ENCODE peak calls at places on chromosomes 13 and 19, in seven cellular contexts. One of them, this sample, is unnamed.
A peak's percentile ranks its signal among the peaks of the same experiment; 100 is the strongest.

GRCh38 chr19:48997972-48998371 is 4.3 kb downstream of the RUVBL2 start:
- DNase-seq in HCT116: peak; percentile 62
- DNase-seq in HepG2: peak; percentile 73
- DNase-seq in K562: peak; percentile 61
- DNase-seq in SK-N-SH: peak; percentile 69
- DNase-seq in GM12878: no peak
- DNase-seq in H1: no peak
- DNase-seq in this sample: peak; percentile 71

GRCh38 chr13:75161804-75162203 is 320.2 kb downstream of the TBC1D4 start:
- DNase-seq in SK-N-SH: no peak
- DNase-seq in HCT116: no peak
- DNase-seq in K562: no peak
- DNase-seq in GM12878: no peak
- DNase-seq in HepG2: no peak
- DNase-seq in H1: no peak
- DNase-seq in this sample: no peak

GRCh38 chr13:44927953-44928352 is 61.3 kb downstream of the NUFIP1 start:
- DNase-seq in SK-N-SH: no peak
- DNase-seq in H1: no peak
- DNase-seq in HCT116: no peak
- DNase-seq in GM12878: no peak
- DNase-seq in K562: no peak
- DNase-seq in HepG2: no peak
- DNase-seq in this sample: no peak

GRCh38 chr13:46181799-46182490 is at the start of gene LCP1:
- DNase-seq in GM12878: peak; percentile 97
- DNase-seq in HCT116: no peak
- DNase-seq in SK-N-SH: no peak
- DNase-seq in K562: peak; percentile 51
- DNase-seq in HepG2: no peak
- DNase-seq in H1: no peak
- DNase-seq in this sample: no peak

GRCh38 chr19:8629996-8630683 is at the start of gene NFILZ:
- DNase-seq in K562: no peak
- DNase-seq in SK-N-SH: no peak
- DNase-seq in HCT116: no peak
- DNase-seq in GM12878: no peak
- DNase-seq in H1: no peak
- DNase-seq in HepG2: no peak
- DNase-seq in this sample: no peak

GRCh38 chr13:113904411-113904810 is 40.5 kb upstream of the GAS6 start:
- DNase-seq in H1: no peak
- DNase-seq in K562: no peak
- DNase-seq in HCT116: no peak
- DNase-seq in GM12878: no peak
- DNase-seq in SK-N-SH: no peak
- DNase-seq in HepG2: peak; percentile 25
- DNase-seq in this sample: no peak

GRCh38 chr19:2791440-2791839 is 6.1 kb downstream of the THOP1 start:
- DNase-seq in HepG2: no peak
- DNase-seq in H1: no peak
- DNase-seq in GM12878: no peak
- DNase-seq in SK-N-SH: no peak
- DNase-seq in K562: no peak
- DNase-seq in HCT116: no peak
- DNase-seq in this sample: no peak

GRCh38 chr19:44694184-44694579 is 4.8 kb upstream of the CEACAM16 start:
- DNase-seq in HCT116: no peak
- DNase-seq in H1: no peak
- DNase-seq in SK-N-SH: no peak
- DNase-seq in GM12878: no peak
- DNase-seq in HepG2: no peak
- DNase-seq in K562: peak; percentile 42
- DNase-seq in this sample: peak; percentile 49

GRCh38 chr19:6828306-6828697 is 55.8 kb downstream of the VAV1 start:
- DNase-seq in H1: no peak
- DNase-seq in HCT116: peak; percentile 94
- DNase-seq in GM12878: no peak
- DNase-seq in SK-N-SH: no peak
- DNase-seq in HepG2: no peak
- DNase-seq in K562: peak; percentile 39
- DNase-seq in this sample: peak; percentile 87

GRCh38 chr19:42553292-42554045 is 25.2 kb upstream of the CEACAM1 start:
- DNase-seq in SK-N-SH: no peak
- DNase-seq in HepG2: peak; percentile 40
- DNase-seq in HCT116: no peak
- DNase-seq in GM12878: no peak
- DNase-seq in K562: no peak
- DNase-seq in H1: no peak
- DNase-seq in this sample: no peak

GRCh38 chr19:16594681-16595091 is 22.5 kb upstream of the SLC35E1 start:
- DNase-seq in K562: no peak
- DNase-seq in HepG2: no peak
- DNase-seq in GM12878: no peak
- DNase-seq in H1: no peak
- DNase-seq in SK-N-SH: no peak
- DNase-seq in HCT116: no peak
- DNase-seq in this sample: no peak

GRCh38 chr13:101892296-101892695 is 439.8 kb downstream of the ITGBL1 start:
- DNase-seq in H1: no peak
- DNase-seq in HepG2: no peak
- DNase-seq in HCT116: no peak
- DNase-seq in K562: no peak
- DNase-seq in SK-N-SH: no peak
- DNase-seq in GM12878: no peak
- DNase-seq in this sample: no peak

GRCh38 chr13:59689057-59689456 is 474.7 kb downstream of the DIAPH3 start:
- DNase-seq in SK-N-SH: no peak
- DNase-seq in H1: peak; percentile 17
- DNase-seq in HepG2: no peak
- DNase-seq in HCT116: no peak
- DNase-seq in K562: no peak
- DNase-seq in GM12878: no peak
- DNase-seq in this sample: no peak

GRCh38 chr13:66506979-66507378 is 723.2 kb downstream of the PCDH9 start:
- DNase-seq in H1: no peak
- DNase-seq in SK-N-SH: no peak
- DNase-seq in GM12878: no peak
- DNase-seq in HCT116: no peak
- DNase-seq in HepG2: no peak
- DNase-seq in K562: no peak
- DNase-seq in this sample: no peak

GRCh38 chr19:45442927-45443461 is 19.3 kb upstream of the ERCC1 start:
- DNase-seq in K562: peak; percentile 59
- DNase-seq in H1: no peak
- DNase-seq in HCT116: no peak
- DNase-seq in GM12878: no peak
- DNase-seq in SK-N-SH: peak; percentile 59
- DNase-seq in HepG2: no peak
- DNase-seq in this sample: no peak

GRCh38 chr19:34387446-34387810 is 16.8 kb upstream of the PDCD2L start:
- DNase-seq in HCT116: no peak
- DNase-seq in H1: no peak
- DNase-seq in HepG2: no peak
- DNase-seq in GM12878: no peak
- DNase-seq in SK-N-SH: no peak
- DNase-seq in K562: no peak
- DNase-seq in this sample: no peak

GRCh38 chr13:25232937-25233515 is 54.3 kb downstream of the MTMR6 start:
- DNase-seq in K562: peak; percentile 18
- DNase-seq in HepG2: peak; percentile 41
- DNase-seq in H1: no peak
- DNase-seq in GM12878: no peak
- DNase-seq in HCT116: peak; percentile 19
- DNase-seq in SK-N-SH: peak; percentile 55
- DNase-seq in this sample: peak; percentile 62

GRCh38 chr13:67574320-67575233 is 344.4 kb upstream of the PCDH9 start:
- DNase-seq in SK-N-SH: no peak
- DNase-seq in HepG2: no peak
- DNase-seq in GM12878: no peak
- DNase-seq in HCT116: no peak
- DNase-seq in H1: no peak
- DNase-seq in K562: no peak
- DNase-seq in this sample: peak; percentile 18
- TF ChIP-seq JUND in SK-N-SH: no peak
- TF ChIP-seq JUND in HepG2: no peak
- TF ChIP-seq JUND in GM12878: no peak
- TF ChIP-seq JUND in HCT116: no peak
- TF ChIP-seq JUND in H1: no peak
- TF ChIP-seq JUND in K562: no peak
- TF ChIP-seq JUND in this sample: no peak

DNA sequence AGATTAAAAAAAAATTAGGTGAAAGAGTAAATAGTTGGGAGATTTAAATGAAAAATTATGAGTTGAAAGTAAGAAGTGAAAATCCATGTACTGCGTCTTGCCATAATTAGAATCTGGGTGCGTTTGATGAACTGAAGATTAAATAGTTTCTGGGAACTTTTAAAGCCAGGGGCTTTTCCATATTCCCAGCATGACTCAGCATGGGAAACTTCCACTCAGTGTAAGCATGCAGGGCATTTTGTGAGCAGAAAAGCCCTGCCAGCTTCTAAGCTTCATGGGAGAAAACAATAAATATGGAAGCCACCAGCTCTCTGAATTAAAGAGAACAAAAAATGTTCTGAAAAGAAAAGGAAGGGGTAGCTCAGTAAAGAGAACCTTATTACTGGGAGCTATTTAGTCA is 62.0 kb upstream of the EDNRB start:
- DNase-seq in K562: no peak
- DNase-seq in SK-N-SH: no peak
- DNase-seq in HCT116: no peak
- DNase-seq in GM12878: no peak
- DNase-seq in H1: no peak
- DNase-seq in HepG2: no peak
- DNase-seq in this sample: peak; percentile 48
- TF ChIP-seq JUND in K562: no peak
- TF ChIP-seq JUND in SK-N-SH: peak; percentile 72
- TF ChIP-seq JUND in HCT116: no peak
- TF ChIP-seq JUND in GM12878: no peak
- TF ChIP-seq JUND in H1: no peak
- TF ChIP-seq JUND in HepG2: no peak
- TF ChIP-seq JUND in this sample: no peak

GRCh38 chr19:18444513-18444912 is 6.6 kb upstream of the ISYNA1 start:
- DNase-seq in HepG2: no peak
- DNase-seq in GM12878: no peak
- DNase-seq in SK-N-SH: no peak
- DNase-seq in K562: no peak
- DNase-seq in H1: no peak
- DNase-seq in HCT116: no peak
- DNase-seq in this sample: no peak

GRCh38 chr19:18441804-18442788 is 4.2 kb upstream of the ISYNA1 start:
- DNase-seq in GM12878: no peak
- DNase-seq in HepG2: peak; percentile 7
- DNase-seq in SK-N-SH: no peak
- DNase-seq in K562: peak; percentile 59
- DNase-seq in HCT116: no peak
- DNase-seq in H1: no peak
- DNase-seq in this sample: no peak

GRCh38 chr19:18443831-18444230 is 5.9 kb upstream of the ISYNA1 start:
- DNase-seq in H1: no peak
- DNase-seq in HepG2: no peak
- DNase-seq in K562: no peak
- DNase-seq in SK-N-SH: no peak
- DNase-seq in GM12878: no peak
- DNase-seq in HCT116: no peak
- DNase-seq in this sample: no peak

GRCh38 chr19:18443406-18443805 is 5.5 kb upstream of the ISYNA1 start:
- DNase-seq in HepG2: no peak
- DNase-seq in SK-N-SH: no peak
- DNase-seq in GM12878: no peak
- DNase-seq in H1: no peak
- DNase-seq in K562: no peak
- DNase-seq in HCT116: no peak
- DNase-seq in this sample: no peak

DNA sequence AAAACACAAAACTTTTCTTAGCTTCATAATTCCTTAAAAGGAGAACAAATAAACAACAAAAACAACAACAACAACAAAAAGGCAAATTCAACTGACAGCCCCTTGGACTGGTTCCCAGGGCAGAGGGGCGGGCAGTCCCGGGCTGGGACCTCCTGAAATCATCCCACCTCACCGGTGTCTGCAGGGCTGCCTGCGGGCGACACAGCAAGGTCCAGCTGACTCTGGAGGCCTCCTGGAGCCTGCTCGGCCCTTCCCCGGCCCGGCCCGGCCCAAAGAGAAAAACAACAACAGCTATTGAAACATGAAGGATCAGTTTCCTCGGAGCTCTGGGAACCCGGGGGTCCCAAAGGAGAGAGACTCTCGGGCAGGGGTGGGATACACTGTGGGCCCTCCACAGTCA is 5.0 kb upstream of the ISYNA1 start:
- DNase-seq in H1: no peak
- DNase-seq in K562: no peak
- DNase-seq in SK-N-SH: no peak
- DNase-seq in HCT116: no peak
- DNase-seq in HepG2: no peak
- DNase-seq in GM12878: no peak
- DNase-seq in this sample: no peak
- TF ChIP-seq JUND in H1: no peak
- TF ChIP-seq JUND in K562: no peak
- TF ChIP-seq JUND in SK-N-SH: no peak
- TF ChIP-seq JUND in HCT116: no peak
- TF ChIP-seq JUND in HepG2: no peak
- TF ChIP-seq JUND in GM12878: no peak
- TF ChIP-seq JUND in this sample: no peak

GRCh38 chr19:11064831-11065303 is 24.4 kb upstream of the LDLR start:
- DNase-seq in HCT116: no peak
- DNase-seq in K562: peak; percentile 48
- DNase-seq in GM12878: no peak
- DNase-seq in H1: no peak
- DNase-seq in SK-N-SH: no peak
- DNase-seq in HepG2: no peak
- DNase-seq in this sample: peak; percentile 31

GRCh38 chr19:11069451-11070009 is 19.7 kb upstream of the LDLR start:
- DNase-seq in SK-N-SH: no peak
- DNase-seq in GM12878: no peak
- DNase-seq in K562: no peak
- DNase-seq in HepG2: no peak
- DNase-seq in HCT116: no peak
- DNase-seq in H1: no peak
- DNase-seq in this sample: no peak

GRCh38 chr19:11067356-11068113 is 21.7 kb upstream of the LDLR start:
- DNase-seq in HCT116: no peak
- DNase-seq in HepG2: no peak
- DNase-seq in SK-N-SH: no peak
- DNase-seq in GM12878: no peak
- DNase-seq in H1: no peak
- DNase-seq in K562: no peak
- DNase-seq in this sample: no peak

GRCh38 chr19:11063434-11063833 is 25.8 kb upstream of the LDLR start:
- DNase-seq in K562: no peak
- DNase-seq in HCT116: no peak
- DNase-seq in HepG2: no peak
- DNase-seq in GM12878: no peak
- DNase-seq in H1: no peak
- DNase-seq in SK-N-SH: no peak
- DNase-seq in this sample: no peak

DNA sequence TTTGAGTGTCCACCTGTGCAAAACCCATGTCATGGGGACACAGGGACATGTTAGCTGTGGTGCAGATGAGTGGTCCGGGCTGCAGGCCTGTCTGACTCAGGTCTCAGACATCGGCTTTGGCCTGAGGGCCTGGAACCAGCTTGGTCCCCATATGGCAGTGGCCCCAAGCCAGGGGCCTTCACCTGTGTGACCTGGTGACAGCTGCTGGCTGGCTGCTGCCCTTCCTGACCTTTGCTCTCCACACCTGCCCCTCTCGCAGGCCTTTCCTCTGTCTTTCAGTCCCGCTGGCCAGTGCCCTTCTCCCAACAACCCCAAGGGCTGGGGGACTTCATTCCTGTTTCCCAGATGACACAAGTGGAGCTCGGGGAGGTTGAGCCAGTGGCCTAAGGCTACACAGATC is 22.9 kb upstream of the LDLR start:
- DNase-seq in SK-N-SH: no peak
- DNase-seq in H1: no peak
- DNase-seq in HepG2: no peak
- DNase-seq in K562: no peak
- DNase-seq in HCT116: no peak
- DNase-seq in GM12878: no peak
- DNase-seq in this sample: no peak
- TF ChIP-seq JUND in SK-N-SH: no peak
- TF ChIP-seq JUND in H1: no peak
- TF ChIP-seq JUND in HepG2: no peak
- TF ChIP-seq JUND in K562: no peak
- TF ChIP-seq JUND in HCT116: no peak
- TF ChIP-seq JUND in GM12878: no peak
- TF ChIP-seq JUND in this sample: no peak